ENCODE peak calls at places on chromosomes 7 and 10, in five cellular contexts. X, V, W, Q and J are unnamed samples.

GRCh38 chr10:60767424-60767823 is 10.9 kb upstream of the CDK1 start:
- DNase-seq in X (no peak), V (no peak), W (no peak), Q (no peak), J (no peak)

GRCh38 chr7:835491-836401 is 3.5 kb downstream of the SUN1 start:
- DNase-seq in X (no peak), V (no peak), W (peak), Q (peak), J (peak)

GRCh38 chr10:73218466-73219191 is 28.4 kb downstream of the DNAJC9 start:
- DNase-seq in X (no peak), V (no peak), W (no peak), Q (peak), J (no peak)

GRCh38 chr10:58701398-58702135 is 188.9 kb downstream of the BICC1 start:
- DNase-seq in X (peak), V (no peak), W (peak), Q (no peak), J (no peak)

GRCh38 chr7:158728911-158729645 is 24.5 kb upstream of the NCAPG2 start:
- DNase-seq in X (no peak), V (no peak), W (no peak), Q (no peak), J (no peak)

GRCh38 chr7:90824386-90825307 is 228.5 kb downstream of the CDK14 start:
- DNase-seq in X (peak), V (no peak), W (no peak), Q (no peak), J (no peak)

GRCh38 chr10:54797636-54798395 is 3.2 kb downstream of the PCDH15 start:
- DNase-seq in X (no peak), V (no peak), W (no peak), Q (no peak), J (no peak)

GRCh38 chr7:139488810-139489209 is 5.3 kb upstream of the KLRG2 start:
- DNase-seq in X (no peak), V (no peak), W (no peak), Q (no peak), J (no peak)

GRCh38 chr7:44087914-44088838 is 5.8 kb upstream of the POLM start:
- DNase-seq in X (peak), V (no peak), W (no peak), Q (peak), J (no peak)